ENCODE peak calls at places on chromosomes 16 and 17, in seven cellular contexts. S is A549, I is IMR-90, W is H1, T is HepG2, N is GM12878, Q is SK-N-SH. V is an unnamed sample.

GRCh38 chr16:51453296-51453695 is 302.2 kb upstream of the SALL1 start:
- DNase-seq in S (no peak), I (no peak), W (no peak), T (no peak), N (no peak), Q (no peak), V (no peak)

GRCh38 chr16:88289001-88289400 is 93.8 kb upstream of the ZNF469 start:
- DNase-seq in S (no peak), I (no peak), W (no peak), T (no peak), N (no peak), Q (no peak), V (no peak)

GRCh38 chr16:73011926-73012325 is 36.0 kb downstream of the ZFHX3 start:
- DNase-seq in S (no peak), I (no peak), W (no peak), T (no peak), N (no peak), Q (no peak), V (no peak)

GRCh38 chr17:5705081-5705875 is 121.0 kb upstream of the NLRP1 start:
- DNase-seq in S (no peak), I (peak), W (no peak), T (no peak), N (no peak), Q (peak), V (peak)

GRCh38 chr16:12120331-12120981 is 143.9 kb downstream of the SNX29 start:
- DNase-seq in S (no peak), I (peak), W (no peak), T (no peak), N (no peak), Q (no peak), V (no peak)

GRCh38 chr16:59684911-59685310 is 950.8 kb upstream of the GOT2 start:
- DNase-seq in S (no peak), I (peak), W (no peak), T (no peak), N (no peak), Q (no peak), V (no peak)

GRCh38 chr16:81841709-81842108 is 62.6 kb downstream of the PLCG2 start:
- DNase-seq in S (no peak), I (no peak), W (no peak), T (no peak), N (peak), Q (no peak), V (no peak)

GRCh38 chr17:83144421-83145357 is 65.3 kb downstream of the METRNL start:
- DNase-seq in S (no peak), I (peak), W (no peak), T (no peak), N (no peak), Q (no peak), V (no peak)

GRCh38 chr16:10668322-10669045 is 26.2 kb downstream of the TEKT5 start:
- DNase-seq in S (peak), I (peak), W (no peak), T (peak), N (no peak), Q (peak), V (peak)

GRCh38 chr16:20801278-20801677 is 5.0 kb downstream of the ERI2 start:
- DNase-seq in S (no peak), I (no peak), W (no peak), T (no peak), N (no peak), Q (no peak), V (no peak)

GRCh38 chr17:68034452-68034776 is 1.1 kb upstream of the KPNA2 start:
- DNase-seq in S (no peak), I (no peak), W (no peak), T (no peak), N (no peak), Q (no peak), V (no peak)

GRCh38 chr17:1193300-1193699 is 13.5 kb upstream of the ABR start:
- DNase-seq in S (no peak), I (no peak), W (no peak), T (no peak), N (no peak), Q (no peak), V (no peak)

GRCh38 chr16:46972429-46972970 is 974 bp downstream of the DNAJA2 start:
- DNase-seq in S (peak), I (peak), W (no peak), T (peak), N (no peak), Q (peak), V (no peak)

GRCh38 chr16:56617212-56618085 is 8.1 kb upstream of the MT1E start:
- DNase-seq in S (no peak), I (peak), W (no peak), T (no peak), N (no peak), Q (no peak), V (no peak)

GRCh38 chr17:64354824-64355535 is 35.7 kb downstream of the PECAM1 start:
- DNase-seq in S (no peak), I (peak), W (no peak), T (no peak), N (no peak), Q (no peak), V (no peak)

GRCh38 chr17:29273924-29274323 is 20.0 kb downstream of the NUFIP2 start:
- DNase-seq in S (no peak), I (no peak), W (no peak), T (peak), N (no peak), Q (no peak), V (no peak)

GRCh38 chr16:27217256-27217655 is 13.9 kb downstream of the KDM8 start:
- DNase-seq in S (no peak), I (peak), W (no peak), T (no peak), N (no peak), Q (peak), V (peak)

GRCh38 chr17:49964539-49965521 is 4.2 kb upstream of the DLX4 start:
- DNase-seq in S (no peak), I (no peak), W (no peak), T (no peak), N (no peak), Q (no peak), V (no peak)

DNA sequence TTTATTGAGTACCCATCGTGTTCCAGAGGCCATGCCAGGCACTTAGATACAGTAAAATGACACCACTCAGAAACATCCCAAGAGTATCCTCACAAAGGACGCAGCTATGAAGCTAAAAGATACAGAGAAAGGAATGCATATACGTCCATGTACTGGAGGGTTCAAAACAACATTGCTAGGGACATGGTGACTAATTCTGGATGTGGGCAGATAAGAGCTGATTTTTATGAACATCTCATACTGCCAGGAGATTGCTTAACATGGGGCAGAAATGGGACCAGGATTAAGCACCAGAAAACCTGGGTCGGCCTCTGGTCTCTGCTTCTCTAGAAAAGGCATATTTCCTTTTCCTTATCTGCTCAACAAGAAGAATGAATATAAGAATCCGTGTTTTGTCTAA is 15.4 kb upstream of the CCL5 start:
- DNase-seq in S (no peak), I (peak), W (no peak), T (no peak), N (no peak), Q (no peak), V (no peak)
- TF ChIP-seq RFX5 in S (no peak), I (no peak), W (no peak), T (no peak), N (no peak), Q (no peak), V (no peak)

DNA sequence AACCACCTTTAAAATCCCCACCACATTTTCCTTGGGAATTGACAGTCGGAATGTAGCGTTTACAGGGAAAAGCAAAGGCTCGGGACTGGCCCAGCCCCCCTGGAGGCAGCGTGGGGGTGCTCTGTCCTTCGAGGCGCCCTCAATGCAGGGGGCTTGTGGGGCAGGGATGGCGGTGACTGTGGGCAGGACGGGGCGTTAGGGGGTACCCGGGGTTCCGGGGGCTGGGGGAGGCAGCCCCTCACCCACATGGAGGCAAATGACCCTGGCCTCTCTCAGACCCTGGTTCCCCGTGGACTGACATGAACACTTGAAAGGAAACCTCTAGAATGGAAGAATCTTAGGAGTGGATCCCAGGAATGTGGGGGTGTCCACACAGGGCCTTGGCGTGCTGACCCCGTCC is 78.4 kb upstream of the GNG13 start:
- DNase-seq in S (no peak), I (no peak), W (no peak), T (no peak), N (no peak), Q (no peak), V (no peak)
- H3K4me2 ChIP-seq in S (no peak), I (no peak), W (no peak), T (no peak), N (no peak), Q (no peak), V (no peak)

DNA sequence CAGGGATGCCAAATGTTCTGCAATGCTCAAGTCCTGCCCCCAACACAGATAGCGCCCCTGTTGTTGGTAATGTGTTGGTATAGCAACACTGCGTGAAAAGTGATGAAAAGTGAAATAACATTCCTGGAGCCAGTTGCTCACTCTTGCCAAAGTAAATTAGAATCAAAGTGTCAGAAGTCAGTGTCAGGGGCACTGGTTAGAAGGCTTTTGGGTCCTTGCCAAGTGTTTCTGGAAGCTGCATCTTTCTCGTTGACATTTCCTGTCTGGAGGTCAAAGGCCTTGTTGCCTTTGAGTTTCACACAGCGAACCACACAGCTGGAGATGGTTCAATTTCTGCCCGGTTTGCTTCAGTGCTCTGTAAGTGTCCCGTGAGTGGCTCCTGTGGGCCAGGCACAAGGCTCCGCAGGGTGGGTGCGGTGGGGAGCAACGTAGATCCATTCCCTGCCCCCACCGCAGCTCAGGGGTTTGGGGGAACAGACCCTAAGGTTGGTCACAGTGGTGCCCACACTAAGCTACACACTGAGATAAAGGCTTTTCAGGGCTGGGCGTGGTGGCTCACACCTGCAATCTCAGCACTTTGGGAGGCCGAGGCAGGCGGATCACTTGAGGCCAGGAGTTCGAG is 3.6 kb upstream of the SLC16A5 start:
- DNase-seq in S (peak), I (no peak), W (no peak), T (peak), N (no peak), Q (peak), V (no peak)
- TF ChIP-seq RFX5 in S (peak), I (no peak), W (no peak), T (no peak), N (no peak), Q (no peak), V (no peak)

GRCh38 chr17:41944943-41945342 is 14.5 kb downstream of the ODAD4 start:
- DNase-seq in S (no peak), I (no peak), W (no peak), T (no peak), N (no peak), Q (no peak), V (no peak)

GRCh38 chr17:41943492-41943891 is 13.1 kb downstream of the ODAD4 start:
- DNase-seq in S (no peak), I (no peak), W (no peak), T (no peak), N (no peak), Q (no peak), V (no peak)

GRCh38 chr17:41948747-41949460 is 17.7 kb upstream of the CNP start:
- DNase-seq in S (no peak), I (no peak), W (no peak), T (no peak), N (no peak), Q (no peak), V (no peak)
- H3K4me2 ChIP-seq in S (no peak), I (no peak), W (no peak), T (no peak), N (no peak), Q (no peak), V (no peak)

GRCh38 chr17:55898195-55898594 is 147.3 kb downstream of the PCTP start:
- DNase-seq in S (no peak), I (no peak), W (no peak), T (no peak), N (no peak), Q (no peak), V (no peak)

GRCh38 chr17:55897301-55897700 is 146.4 kb downstream of the PCTP start:
- DNase-seq in S (no peak), I (no peak), W (no peak), T (no peak), N (no peak), Q (no peak), V (no peak)

DNA sequence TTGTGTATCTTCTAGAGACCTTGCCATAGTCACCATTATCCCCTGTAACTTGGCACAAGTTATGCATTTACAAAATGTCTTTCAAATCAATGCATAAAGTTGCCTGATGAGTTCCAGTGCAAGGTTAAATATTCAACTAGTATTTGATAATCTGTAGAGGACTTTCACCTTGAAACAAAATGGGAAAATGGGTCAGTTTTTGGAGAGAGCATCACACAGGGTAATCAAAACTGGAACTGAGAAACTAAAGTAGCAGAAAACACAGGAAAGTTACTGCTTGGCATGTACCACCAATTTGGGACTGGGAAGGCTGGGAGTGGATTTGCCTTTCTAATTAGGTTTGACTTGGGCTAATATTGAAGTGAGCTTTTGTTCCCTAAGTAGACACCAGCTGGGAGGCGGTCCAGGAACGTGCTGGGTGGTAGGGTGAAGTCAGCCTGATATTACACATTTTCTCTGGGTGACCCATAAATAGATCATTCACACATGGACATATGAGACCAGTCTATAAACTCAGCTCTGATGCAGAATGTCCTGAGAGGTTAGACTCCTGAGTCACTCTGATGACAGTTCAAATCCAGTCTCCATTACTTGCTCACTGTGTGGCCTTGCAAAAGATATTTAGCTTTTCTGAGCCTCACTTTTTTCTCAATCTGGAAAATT is 152.3 kb downstream of the PCTP start:
- DNase-seq in S (no peak), I (no peak), W (no peak), T (no peak), N (no peak), Q (no peak), V (no peak)
- TF ChIP-seq RFX5 in S (no peak), I (no peak), W (no peak), T (no peak), N (no peak), Q (no peak), V (no peak)

DNA sequence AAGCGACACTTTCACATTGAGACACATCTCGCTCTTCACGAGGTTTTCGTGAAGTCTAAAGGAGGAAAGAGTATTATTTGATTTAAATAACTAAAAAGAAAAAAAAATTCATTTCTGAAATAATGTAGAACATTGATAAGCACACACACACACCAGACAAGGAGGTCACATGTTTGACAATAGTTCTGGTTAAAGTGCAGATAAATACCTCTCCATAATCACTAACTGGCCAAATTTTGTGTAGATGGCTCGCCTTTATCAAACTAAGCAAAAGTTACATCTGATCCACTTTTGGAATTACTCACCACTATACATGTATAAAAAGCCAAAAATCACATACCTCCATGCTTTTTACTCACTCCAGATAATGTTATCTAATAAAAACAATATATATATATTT is 106.5 kb downstream of the NCOR1 start:
- DNase-seq in S (no peak), I (no peak), W (no peak), T (no peak), N (no peak), Q (no peak), V (no peak)
- H3K4me2 ChIP-seq in S (no peak), I (no peak), W (no peak), T (no peak), N (no peak), Q (no peak), V (no peak)

DNA sequence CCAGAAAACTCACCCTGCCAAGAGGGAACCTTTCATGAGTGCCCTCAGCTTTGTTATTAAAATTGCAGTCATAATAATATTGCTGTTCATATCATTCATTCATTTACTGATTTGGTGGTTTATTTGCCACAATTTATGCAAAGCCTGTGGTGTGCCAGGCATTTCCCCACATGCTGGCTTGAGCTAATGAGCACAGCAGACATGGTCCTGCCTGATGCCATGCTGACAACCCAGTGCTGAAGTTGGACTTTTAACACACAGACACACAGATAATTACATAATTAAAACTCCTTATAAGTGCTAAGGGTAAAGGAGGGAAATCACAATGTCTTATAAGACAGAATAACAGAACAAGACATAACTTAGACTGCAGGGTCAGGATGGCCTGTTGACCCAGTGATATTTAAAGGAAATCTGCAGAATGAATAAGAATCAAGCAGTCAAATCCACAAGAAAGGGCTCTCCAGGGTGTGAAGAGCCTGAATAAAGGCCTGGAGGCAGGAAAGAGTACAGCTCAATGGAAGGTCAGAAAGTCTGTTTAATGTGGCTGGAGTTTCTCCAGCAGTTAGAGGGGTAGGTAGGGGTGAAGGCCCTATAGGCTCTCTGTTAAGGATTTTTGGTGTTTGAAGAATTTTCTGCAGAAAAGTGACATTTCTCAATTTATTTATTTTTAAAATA is 196.9 kb upstream of the CDH11 start:
- DNase-seq in S (no peak), I (no peak), W (peak), T (no peak), N (no peak), Q (no peak), V (no peak)
- TF ChIP-seq RFX5 in S (no peak), I (no peak), W (no peak), T (no peak), N (no peak), Q (no peak), V (no peak)

GRCh38 chr17:16442594-16443389 is 27.4 kb downstream of the TRPV2 start:
- DNase-seq in S (no peak), I (no peak), W (no peak), T (no peak), N (no peak), Q (no peak), V (no peak)
- H3K4me2 ChIP-seq in S (peak), I (no peak), W (no peak), T (peak), N (peak), Q (peak), V (peak)

GRCh38 chr16:2752035-2752849 is at the start of gene SRRM2:
- DNase-seq in S (peak), I (peak), W (peak), T (peak), N (peak), Q (peak), V (peak)

GRCh38 chr16:2749476-2749875 is 3.0 kb upstream of the SRRM2 start:
- DNase-seq in S (no peak), I (no peak), W (no peak), T (no peak), N (no peak), Q (no peak), V (no peak)

GRCh38 chr16:2751577-2752034 is 832 bp upstream of the SRRM2 start:
- DNase-seq in S (no peak), I (no peak), W (peak), T (peak), N (no peak), Q (peak), V (no peak)

GRCh38 chr16:2748757-2749455 is 3.5 kb upstream of the SRRM2 start:
- DNase-seq in S (no peak), I (no peak), W (no peak), T (no peak), N (no peak), Q (no peak), V (no peak)

DNA sequence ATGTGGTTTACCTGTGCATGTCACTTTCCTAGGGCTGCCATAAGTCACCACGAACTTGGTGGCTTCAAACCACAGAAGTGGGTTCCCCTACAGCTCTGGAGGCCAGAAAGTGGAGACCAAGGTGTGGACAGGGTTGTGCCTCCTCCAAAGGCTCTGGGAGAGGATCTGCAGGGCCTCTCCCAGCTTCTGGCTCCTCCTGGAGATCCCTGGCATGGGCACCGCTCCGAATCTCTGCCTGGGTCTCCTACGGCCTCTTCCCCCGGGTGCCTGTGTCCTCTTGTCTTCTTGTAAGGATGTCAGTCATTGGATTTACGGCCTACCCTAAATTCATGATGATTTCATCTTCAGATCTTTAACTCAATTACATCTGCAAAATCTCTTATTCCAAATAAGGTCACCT is 2.5 kb upstream of the SRRM2 start:
- DNase-seq in S (no peak), I (no peak), W (no peak), T (no peak), N (no peak), Q (no peak), V (no peak)
- TF ChIP-seq RFX5 in S (no peak), I (no peak), W (no peak), T (no peak), N (no peak), Q (no peak), V (no peak)

V was measured in K562.